ENCODE peak calls at places on chromosome 21, in four cellular contexts. X is AG04450, Q is lung, T is brain microvascular endothelial cell. D is an unnamed sample.

GRCh38 chr21:32826317-32827167 is 55.0 kb upstream of the PAXBP1 start:
- DNase-seq in X (peak; percentile 20), Q (no peak), T (peak; percentile 38), D (peak; percentile 49)

GRCh38 chr21:14259669-14260458 is 43.9 kb downstream of the RBM11 start:
- DNase-seq in X (no peak), Q (no peak), T (peak; percentile 31), D (peak; percentile 33)

GRCh38 chr21:37421306-37421705 is 54.7 kb downstream of the DYRK1A start:
- DNase-seq in X (no peak), Q (no peak), T (no peak), D (no peak)

GRCh38 chr21:16134134-16134533 is 404.4 kb downstream of the USP25 start:
- DNase-seq in X (no peak), Q (no peak), T (no peak), D (no peak)

GRCh38 chr21:43361127-43361492 is 65.8 kb downstream of the SIK1 start:
- DNase-seq in X (no peak), Q (no peak), T (peak; percentile 44), D (peak; percentile 38)

GRCh38 chr21:23968722-23969647 is 1638.3 kb downstream of the MRPL39 start:
- DNase-seq in X (peak; percentile 7), Q (no peak), T (peak; percentile 18), D (no peak)

GRCh38 chr21:31992391-31992790 is 119.6 kb downstream of the HUNK start:
- DNase-seq in X (no peak), Q (no peak), T (no peak), D (no peak)

GRCh38 chr21:31346256-31346821 is 2.3 kb upstream of the TIAM1 start:
- DNase-seq in X (no peak), Q (no peak), T (no peak), D (no peak)

GRCh38 chr21:19433623-19434022 is 1030.0 kb upstream of the TMPRSS15 start:
- DNase-seq in X (no peak), Q (no peak), T (no peak), D (no peak)

GRCh38 chr21:29114765-29115164 is 15.7 kb upstream of the MAP3K7CL start:
- DNase-seq in X (peak; percentile 77), Q (no peak), T (peak; percentile 89), D (peak; percentile 56)

GRCh38 chr21:28111151-28111619 is 881.5 kb downstream of the LTN1 start:
- DNase-seq in X (peak; percentile 95), Q (peak; percentile 51), T (peak; percentile 0), D (peak; percentile 48)

GRCh38 chr21:37435120-37435519 is 68.5 kb downstream of the DYRK1A start:
- DNase-seq in X (peak; percentile 39), Q (no peak), T (peak; percentile 71), D (peak; percentile 51)

GRCh38 chr21:32147041-32147440 is 131.8 kb downstream of the MIS18A start:
- DNase-seq in X (no peak), Q (no peak), T (no peak), D (no peak)

GRCh38 chr21:9008636-9009035 is 1512.7 kb upstream of the TPTE start:
- DNase-seq in X (no peak), Q (no peak), T (no peak), D (no peak)

GRCh38 chr21:19771881-19772280 is 1226.3 kb upstream of the NCAM2 start:
- DNase-seq in X (no peak), Q (no peak), T (no peak), D (no peak)

GRCh38 chr21:37073417-37074194 is 552 bp downstream of the TTC3 start:
- DNase-seq in X (no peak), Q (peak; percentile 60), T (peak; percentile 35), D (no peak)

GRCh38 chr21:36422279-36423098 is 37.3 kb downstream of the CHAF1B start:
- DNase-seq in X (peak; percentile 21), Q (peak; percentile 45), T (peak; percentile 67), D (peak; percentile 35)

GRCh38 chr21:32403201-32403701 is 9.3 kb upstream of the EVA1C start:
- DNase-seq in X (peak; percentile 55), Q (peak; percentile 71), T (peak; percentile 75), D (peak; percentile 46)

GRCh38 chr21:37784591-37785318 is 131.5 kb downstream of the KCNJ6 start:
- DNase-seq in X (no peak), Q (no peak), T (peak; percentile 30), D (peak; percentile 18)

GRCh38 chr21:29870814-29871213 is 69.0 kb downstream of the GRIK1 start:
- DNase-seq in X (no peak), Q (no peak), T (no peak), D (no peak)

GRCh38 chr21:16137106-16137505 is 407.3 kb downstream of the USP25 start:
- DNase-seq in X (no peak), Q (no peak), T (no peak), D (no peak)

GRCh38 chr21:30233636-30234035 is 17.7 kb upstream of the CLDN8 start:
- DNase-seq in X (no peak), Q (no peak), T (no peak), D (no peak)

GRCh38 chr21:16572032-16572431 is 842.2 kb downstream of the USP25 start:
- DNase-seq in X (no peak), Q (no peak), T (no peak), D (peak; percentile 51)

GRCh38 chr21:31921079-31921478 is 48.3 kb downstream of the HUNK start:
- DNase-seq in X (no peak), Q (no peak), T (no peak), D (no peak)

GRCh38 chr21:31698461-31698860 is 33.5 kb downstream of the SCAF4 start:
- DNase-seq in X (no peak), Q (no peak), T (no peak), D (no peak)

GRCh38 chr21:14414932-14415508 is 32.1 kb upstream of the HSPA13 start:
- DNase-seq in X (no peak), Q (no peak), T (no peak), D (no peak)

GRCh38 chr21:15809818-15810217 is 80.0 kb downstream of the USP25 start:
- DNase-seq in X (peak; percentile 32), Q (no peak), T (peak; percentile 36), D (no peak)

GRCh38 chr21:36707763-36708511 is 9.0 kb downstream of the SIM2 start:
- DNase-seq in X (no peak), Q (no peak), T (no peak), D (no peak)

DNA sequence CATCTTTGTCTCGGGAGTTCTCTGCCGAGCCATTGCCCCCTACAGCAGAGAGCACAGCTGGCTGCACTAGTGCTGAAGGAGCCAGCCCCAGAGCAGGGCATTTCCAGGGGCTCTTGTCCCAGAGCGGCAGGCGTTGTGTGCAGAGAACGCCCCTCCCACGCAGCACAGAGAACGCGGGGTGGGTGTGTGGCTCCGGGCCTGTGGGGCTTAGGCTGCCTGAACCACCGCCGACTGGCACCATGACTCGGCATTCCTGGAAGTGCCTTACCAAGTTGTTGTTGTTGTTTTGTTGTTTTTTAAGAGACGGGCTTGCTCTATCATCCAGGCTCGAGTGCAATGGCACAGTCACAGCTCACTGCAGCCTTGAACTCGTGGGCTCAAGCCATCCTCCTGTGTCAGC is 15.8 kb upstream of the DIP2A start:
- DNase-seq in X (no peak), Q (no peak), T (no peak), D (no peak)
- TF ChIP-seq CTCF in X (no peak), Q (no peak), T (no peak), D (no peak)

DNA sequence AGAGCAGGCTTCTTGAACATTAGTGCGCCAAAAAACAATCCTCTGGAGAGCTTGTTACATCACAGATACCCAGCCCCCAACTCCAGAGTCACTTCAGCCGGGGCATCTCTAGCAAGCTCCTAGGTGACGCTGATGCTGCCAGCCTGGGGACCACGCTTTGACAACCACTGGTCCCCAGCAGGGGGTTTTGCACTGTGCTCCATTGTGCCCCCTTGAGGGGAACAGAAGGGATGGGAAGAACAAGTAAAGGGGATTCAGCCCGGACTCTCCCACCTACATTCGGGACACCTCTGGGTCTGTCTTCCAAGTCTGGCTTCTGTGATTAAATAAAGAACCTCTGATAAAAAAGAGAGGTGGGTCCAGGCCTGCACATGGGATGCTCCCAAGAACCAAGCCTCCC is 60.4 kb downstream of the ATP5PO start:
- DNase-seq in X (no peak), Q (no peak), T (no peak), D (no peak)
- TF ChIP-seq CTCF in X (peak; percentile 23), Q (no peak), T (peak; percentile 40), D (peak; percentile 39)

GRCh38 chr21:44508711-44509445 is 31.1 kb downstream of the KRTAP10-1 start:
- DNase-seq in X (no peak), Q (no peak), T (no peak), D (no peak)

GRCh38 chr21:44510508-44511218 is 29.3 kb downstream of the KRTAP10-1 start:
- DNase-seq in X (no peak), Q (peak; percentile 54), T (peak; percentile 7), D (no peak)

GRCh38 chr21:44510109-44510507 is 29.9 kb downstream of the KRTAP10-1 start:
- DNase-seq in X (no peak), Q (no peak), T (no peak), D (no peak)

GRCh38 chr21:44508426-44508710 is 31.6 kb downstream of the KRTAP10-1 start:
- DNase-seq in X (no peak), Q (no peak), T (no peak), D (no peak)

DNA sequence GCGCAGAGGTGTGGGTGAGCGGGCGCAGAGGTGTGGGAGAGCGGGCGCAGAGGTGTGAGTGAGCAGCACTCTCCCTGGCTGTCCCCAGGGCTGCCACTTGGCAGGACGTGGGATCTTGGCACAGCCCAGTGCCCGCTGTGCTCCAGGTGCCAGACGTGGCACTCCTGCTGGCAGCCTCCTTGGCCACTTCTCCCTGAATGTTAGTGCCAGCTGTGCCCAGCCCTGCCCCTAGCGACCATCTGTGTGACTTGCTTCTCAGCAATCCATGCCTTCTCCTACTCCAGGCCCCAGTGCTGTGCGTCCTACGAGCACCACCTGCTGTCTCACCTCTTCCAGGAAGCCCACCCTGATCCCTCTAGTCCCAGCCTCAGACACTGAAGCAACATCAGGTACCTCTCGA is 30.5 kb downstream of the KRTAP10-1 start:
- DNase-seq in X (no peak), Q (peak; percentile 79), T (no peak), D (no peak)
- TF ChIP-seq CTCF in X (no peak), Q (no peak), T (no peak), D (no peak)

DNA sequence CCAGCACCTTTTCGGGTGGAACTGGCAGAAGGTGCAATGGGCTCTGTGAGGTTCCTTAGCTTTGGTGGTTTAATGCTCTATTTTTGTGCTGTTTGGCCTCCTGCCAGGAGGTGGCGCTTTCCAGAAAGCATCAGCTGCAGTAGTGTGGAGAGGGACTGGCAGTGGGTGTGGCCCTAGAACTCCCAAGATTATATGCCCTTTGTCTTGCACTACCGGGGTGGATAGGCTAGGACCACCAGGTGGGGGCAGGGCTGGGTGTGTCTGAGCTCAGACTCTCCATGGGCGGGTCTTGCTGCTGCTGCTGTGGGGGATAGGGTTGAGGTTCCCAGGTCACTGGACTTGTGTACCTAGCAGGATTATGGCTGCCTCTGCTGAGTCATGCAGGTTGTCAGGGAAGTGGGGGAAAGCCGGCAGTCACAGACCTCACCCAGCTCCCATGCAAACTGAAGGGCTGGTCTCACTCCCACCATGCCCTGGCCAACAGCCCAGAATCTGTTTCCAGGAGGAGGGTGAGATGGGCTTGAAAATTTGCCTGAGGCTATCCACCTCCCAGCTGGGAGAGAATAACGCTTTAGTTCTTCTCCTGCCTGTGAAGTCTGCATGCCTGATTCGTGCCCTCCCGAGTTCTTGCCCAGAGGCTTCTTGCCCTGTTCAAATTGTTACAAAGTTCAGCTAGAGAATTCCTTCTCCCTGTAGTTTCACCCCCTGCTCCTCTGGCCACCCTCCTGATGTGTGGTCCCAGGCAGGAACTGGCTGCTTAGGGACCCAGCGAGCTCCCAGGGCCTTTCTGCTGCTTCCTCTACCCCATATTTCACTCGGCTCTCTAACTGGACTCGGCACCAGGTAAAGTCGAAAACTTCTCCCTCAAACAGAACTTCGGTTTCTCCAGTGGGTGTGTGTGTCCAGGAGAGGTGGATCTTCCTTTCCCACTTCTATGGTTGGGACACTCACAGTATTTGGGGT is 76.5 kb upstream of the BTG3 start:
- DNase-seq in X (no peak), Q (peak; percentile 45), T (peak; percentile 5), D (peak; percentile 58)
- TF ChIP-seq CTCF in X (no peak), Q (no peak), T (peak; percentile 25), D (peak; percentile 53)

D was measured in HFFc6.